ENCODE peak calls at places on chromosomes 1 and 21, in seven cellular contexts. L, V, M, G, J, P and D are unnamed samples.

GRCh38 chr1:99943238-99943794 is 26.5 kb upstream of the SLC35A3 start:
- DNase-seq in L (no peak), V (no peak), M (no peak), G (no peak), J (no peak), P (no peak), D (no peak)

GRCh38 chr1:115310821-115311220 is 27.2 kb downstream of the NGF start:
- DNase-seq in L (peak), V (no peak), M (no peak), G (no peak), J (no peak), P (no peak), D (no peak)

GRCh38 chr1:108708726-108709660 is 3.7 kb upstream of the FNDC7 start:
- DNase-seq in L (peak), V (no peak), M (peak), G (peak), J (peak), P (no peak), D (no peak)

GRCh38 chr1:28896609-28896986 is 17.8 kb upstream of the EPB41 start:
- DNase-seq in L (no peak), V (no peak), M (no peak), G (no peak), J (no peak), P (no peak), D (no peak)

GRCh38 chr1:12158362-12159092 is 8.3 kb upstream of the TNFRSF1B start:
- DNase-seq in L (no peak), V (no peak), M (no peak), G (no peak), J (peak), P (no peak), D (no peak)

GRCh38 chr1:37323486-37324377 is 150.6 kb upstream of the ZC3H12A start:
- DNase-seq in L (peak), V (no peak), M (peak), G (no peak), J (no peak), P (no peak), D (no peak)

GRCh38 chr21:33540711-33541104 is 1.2 kb downstream of the GART start:
- DNase-seq in L (peak), V (no peak), M (no peak), G (no peak), J (no peak), P (no peak), D (no peak)

GRCh38 chr1:116361648-116362047 is 11.4 kb upstream of the ATP1A1 start:
- DNase-seq in L (no peak), V (no peak), M (no peak), G (no peak), J (no peak), P (no peak), D (no peak)

GRCh38 chr21:15604424-15604823 is 125.4 kb upstream of the USP25 start:
- DNase-seq in L (no peak), V (peak), M (no peak), G (no peak), J (no peak), P (no peak), D (no peak)

GRCh38 chr1:156260896-156261295 is 13.0 kb upstream of the PAQR6 start:
- DNase-seq in L (no peak), V (no peak), M (no peak), G (no peak), J (no peak), P (no peak), D (peak)

GRCh38 chr21:39630191-39630591 is 17.5 kb downstream of the B3GALT5 start:
- DNase-seq in L (no peak), V (no peak), M (no peak), G (no peak), J (no peak), P (no peak), D (no peak)

GRCh38 chr1:246218686-246219085 is 288.4 kb downstream of the SMYD3 start:
- DNase-seq in L (no peak), V (no peak), M (no peak), G (no peak), J (no peak), P (no peak), D (no peak)

GRCh38 chr1:235160395-235160964 is 570 bp downstream of the RBM34 start:
- DNase-seq in L (peak), V (no peak), M (no peak), G (no peak), J (no peak), P (no peak), D (no peak)

GRCh38 chr1:153532769-153533599 is 2.8 kb downstream of the S100A6 start:
- DNase-seq in L (peak), V (peak), M (peak), G (peak), J (peak), P (peak), D (peak)
- H3K27ac ChIP-seq in L (no peak), V (peak), M (peak), G (peak), J (peak), P (peak), D (peak)

GRCh38 chr1:74753104-74753503 is 20.2 kb downstream of the TYW3 start:
- DNase-seq in L (no peak), V (no peak), M (no peak), G (no peak), J (no peak), P (no peak), D (no peak)
- H3K27ac ChIP-seq in L (no peak), V (no peak), M (no peak), G (no peak), J (no peak), P (no peak), D (no peak)

GRCh38 chr1:201555593-201555945 is 16.6 kb downstream of the NAV1 start:
- DNase-seq in L (no peak), V (no peak), M (no peak), G (no peak), J (no peak), P (no peak), D (no peak)

GRCh38 chr1:201556841-201557571 is 18.1 kb downstream of the NAV1 start:
- DNase-seq in L (no peak), V (no peak), M (no peak), G (no peak), J (no peak), P (no peak), D (no peak)

GRCh38 chr1:201553496-201554166 is 14.7 kb downstream of the NAV1 start:
- DNase-seq in L (no peak), V (no peak), M (no peak), G (no peak), J (no peak), P (no peak), D (no peak)

GRCh38 chr1:201554167-201554600 is 15.3 kb downstream of the NAV1 start:
- DNase-seq in L (no peak), V (no peak), M (no peak), G (no peak), J (no peak), P (no peak), D (no peak)

DNA sequence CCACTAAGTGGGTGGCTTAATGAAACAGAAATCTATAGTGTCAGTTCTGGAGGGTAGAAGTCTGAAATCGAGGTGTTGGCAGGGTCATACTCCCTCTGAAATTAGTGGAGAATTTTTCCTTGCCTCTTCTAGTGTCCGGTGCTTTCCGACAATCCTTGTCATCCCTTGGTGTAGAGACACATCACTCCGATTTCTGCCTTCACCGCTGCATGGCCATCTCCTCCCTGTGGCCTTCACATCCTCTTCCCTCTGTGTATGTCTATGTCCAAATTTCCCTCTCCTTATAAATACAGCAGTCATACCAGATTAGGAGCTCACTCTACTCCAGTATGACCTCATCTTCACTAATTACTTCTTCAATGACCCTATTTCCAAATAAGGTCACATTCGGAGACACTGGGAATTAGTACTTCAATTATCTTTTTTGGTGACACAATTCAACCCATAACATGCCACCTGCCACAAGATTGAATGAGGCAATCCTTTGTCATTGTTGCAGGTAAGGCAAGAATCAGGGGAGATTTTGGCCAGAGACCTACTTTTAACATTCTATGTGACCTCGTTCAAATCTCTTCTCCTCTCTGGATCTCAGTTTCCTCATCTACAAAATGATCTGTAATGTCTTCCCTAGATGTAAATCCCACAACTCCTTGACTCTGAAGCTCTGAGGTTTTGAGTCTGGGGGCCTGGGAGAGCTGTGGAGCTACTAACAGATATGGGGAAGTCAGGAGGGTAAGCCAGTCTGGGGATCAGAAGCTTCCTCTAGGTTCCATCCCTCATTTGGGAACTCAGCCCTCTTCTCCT is 16.1 kb downstream of the NAV1 start:
- DNase-seq in L (no peak), V (no peak), M (no peak), G (no peak), J (no peak), P (no peak), D (no peak)
- H3K27ac ChIP-seq in L (no peak), V (peak), M (no peak), G (no peak), J (no peak), P (peak), D (no peak)

DNA sequence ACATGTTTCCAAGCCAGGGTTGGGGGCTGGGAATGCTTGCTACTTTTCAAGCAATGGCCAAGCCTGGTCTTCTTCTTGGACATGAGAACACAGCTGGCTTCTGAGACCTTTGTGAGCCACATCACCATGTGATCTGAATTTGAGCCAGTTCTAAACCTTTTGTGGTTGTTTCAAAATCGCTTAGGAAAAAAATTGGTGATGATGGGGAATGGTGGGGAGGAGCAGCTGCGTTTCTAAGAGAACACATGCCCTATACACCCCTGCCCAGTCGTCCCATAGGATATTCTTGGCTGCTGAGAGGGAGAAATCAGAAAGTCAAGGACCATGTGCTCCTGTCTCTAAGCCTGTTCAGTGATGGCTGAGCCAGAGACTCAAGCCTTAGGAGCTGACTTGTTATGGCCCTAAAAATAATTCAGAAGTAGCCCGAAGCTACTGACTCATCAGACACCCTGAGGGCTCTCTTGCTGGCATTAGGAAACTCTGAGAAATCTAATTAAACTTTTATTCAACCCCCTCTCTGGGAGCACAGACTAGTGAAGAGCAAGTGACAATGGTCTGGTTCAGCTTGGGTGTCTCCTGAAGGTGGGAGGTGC is 30.5 kb downstream of the CCDC185 start:
- DNase-seq in L (no peak), V (no peak), M (no peak), G (no peak), J (no peak), P (no peak), D (no peak)
- H3K27ac ChIP-seq in L (no peak), V (no peak), M (no peak), G (no peak), J (no peak), P (peak), D (no peak)

GRCh38 chr1:204516180-204516879 is at the start of gene MDM4:
- DNase-seq in L (peak), V (peak), M (peak), G (peak), J (peak), P (peak), D (peak)

GRCh38 chr1:204524986-204525385 is 8.8 kb downstream of the MDM4 start:
- DNase-seq in L (no peak), V (no peak), M (no peak), G (no peak), J (no peak), P (no peak), D (no peak)

GRCh38 chr1:204523605-204524215 is 7.5 kb downstream of the MDM4 start:
- DNase-seq in L (peak), V (no peak), M (no peak), G (no peak), J (no peak), P (no peak), D (no peak)

DNA sequence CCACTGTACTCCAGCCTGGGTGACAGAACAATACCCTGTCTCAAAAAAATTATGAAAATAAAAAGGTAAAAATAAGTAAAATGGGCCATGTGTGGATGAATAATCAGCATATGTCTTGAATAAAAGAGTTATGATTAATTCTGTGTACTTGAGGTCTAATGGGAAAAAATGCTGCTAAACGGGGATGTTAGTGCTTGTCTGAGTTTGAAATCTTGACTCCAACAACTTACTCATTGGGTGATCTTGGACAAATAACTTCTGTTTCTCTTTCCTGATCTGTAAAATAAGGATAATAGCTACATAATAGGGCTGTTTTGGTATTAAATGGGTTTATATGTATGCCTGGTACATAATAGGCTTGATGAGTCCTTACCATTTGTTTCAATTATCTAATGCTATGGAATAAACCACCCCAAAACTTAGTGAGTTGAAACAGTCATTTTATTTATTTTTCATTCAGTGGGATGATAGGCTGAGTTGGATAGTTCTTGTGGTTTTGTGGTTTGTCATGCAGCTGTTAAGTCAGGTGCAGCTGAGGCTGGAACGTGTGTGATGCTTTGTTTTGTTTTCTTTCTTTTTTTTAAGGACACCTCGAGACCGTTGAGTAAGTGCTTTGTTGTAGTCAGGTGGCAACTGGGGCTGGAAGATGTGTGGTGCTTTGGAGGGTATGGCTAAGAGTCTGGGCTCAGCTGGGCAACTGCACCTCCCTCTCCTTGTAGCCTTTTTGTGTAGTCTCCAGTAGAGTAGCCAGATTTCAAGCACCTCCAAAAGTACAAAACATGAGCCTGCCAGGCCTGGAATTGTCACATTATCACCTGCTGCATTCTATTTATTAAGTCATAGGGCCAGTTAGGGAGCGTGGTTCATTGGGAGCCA is 4.9 kb downstream of the MDM4 start:
- DNase-seq in L (peak), V (no peak), M (no peak), G (peak), J (peak), P (no peak), D (no peak)
- H3K27ac ChIP-seq in L (peak), V (no peak), M (no peak), G (peak), J (peak), P (no peak), D (no peak)

DNA sequence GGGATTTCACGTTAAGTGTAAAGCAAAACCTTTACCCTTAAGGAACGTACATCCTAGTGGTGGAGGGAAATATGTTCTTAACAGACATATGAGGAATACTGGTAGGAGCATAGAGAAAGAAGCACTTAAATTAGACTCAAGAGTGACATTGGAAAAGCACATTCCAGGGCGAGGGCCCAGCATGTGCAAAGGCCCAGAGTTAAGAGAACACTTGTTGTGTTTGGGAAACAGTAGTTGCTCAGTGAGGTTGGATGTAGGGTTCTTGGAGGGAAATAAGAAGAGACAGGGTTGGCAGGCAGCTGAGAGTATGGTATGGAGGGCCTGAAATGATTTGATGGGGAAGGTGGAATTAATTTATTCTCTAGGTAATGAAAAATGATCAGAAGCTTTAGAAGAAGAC is 115.5 kb downstream of the CNIH3 start:
- DNase-seq in L (no peak), V (no peak), M (no peak), G (no peak), J (no peak), P (no peak), D (no peak)
- H3K27ac ChIP-seq in L (no peak), V (no peak), M (no peak), G (no peak), J (no peak), P (no peak), D (no peak)

GRCh38 chr1:43878854-43879253 is 54.7 kb upstream of the ARTN start:
- DNase-seq in L (no peak), V (no peak), M (no peak), G (no peak), J (no peak), P (no peak), D (no peak)

GRCh38 chr1:43881415-43881814 is 52.2 kb upstream of the ARTN start:
- DNase-seq in L (no peak), V (no peak), M (no peak), G (no peak), J (no peak), P (no peak), D (no peak)

GRCh38 chr1:43879414-43879813 is 54.2 kb upstream of the ARTN start:
- DNase-seq in L (no peak), V (no peak), M (no peak), G (no peak), J (no peak), P (no peak), D (no peak)

GRCh38 chr1:43879996-43880395 is 53.6 kb upstream of the ARTN start:
- DNase-seq in L (no peak), V (no peak), M (no peak), G (no peak), J (no peak), P (no peak), D (no peak)

DNA sequence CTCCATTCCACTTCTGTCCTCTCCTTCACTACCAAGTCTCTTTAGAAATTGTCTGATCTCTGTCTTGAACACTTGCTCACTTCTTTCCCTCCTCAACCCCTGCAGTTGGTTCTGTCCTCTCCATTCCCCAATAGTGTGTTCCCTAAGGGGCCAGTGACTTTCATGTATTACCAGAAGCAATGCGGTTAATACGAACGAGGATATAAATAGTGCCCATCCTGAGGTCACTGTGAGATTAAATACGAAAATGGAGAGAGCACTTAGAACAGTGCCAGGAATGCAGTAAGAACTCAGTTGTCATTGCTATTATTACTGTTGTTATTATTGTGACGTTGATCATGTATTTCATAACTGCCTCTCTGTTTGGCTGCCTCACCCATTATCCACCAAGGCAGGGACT is 53.0 kb upstream of the ARTN start:
- DNase-seq in L (no peak), V (no peak), M (no peak), G (no peak), J (no peak), P (no peak), D (no peak)
- H3K27ac ChIP-seq in L (no peak), V (peak), M (no peak), G (no peak), J (no peak), P (peak), D (no peak)